ENCODE peak calls at places on chromosomes 16 and 17, in five cellular contexts. O, I, L, Y and A are unnamed samples.

GRCh38 chr16:58371841-58372240 is 20.4 kb upstream of the GINS3 start:
- DNase-seq in O (no peak), I (no peak), L (no peak), Y (no peak), A (no peak)

GRCh38 chr16:67445126-67445426 is 14.2 kb downstream of the HSD11B2 start:
- DNase-seq in O (no peak), I (no peak), L (no peak), Y (no peak), A (no peak)

GRCh38 chr17:37488009-37488604 is 1.6 kb upstream of the DUSP14 start:
- DNase-seq in O (no peak), I (peak), L (peak), Y (no peak), A (no peak)

GRCh38 chr16:85202631-85203461 is 90.6 kb upstream of the CIBAR2 start:
- DNase-seq in O (no peak), I (no peak), L (peak), Y (peak), A (peak)

GRCh38 chr17:32525116-32525515 is 38.3 kb downstream of the CDK5R1 start:
- DNase-seq in O (no peak), I (peak), L (peak), Y (no peak), A (no peak)

GRCh38 chr16:8720080-8720966 is 45.9 kb downstream of the ABAT start:
- DNase-seq in O (no peak), I (no peak), L (no peak), Y (peak), A (no peak)

GRCh38 chr16:75111514-75112280 is 4.9 kb downstream of the LDHD start:
- DNase-seq in O (no peak), I (no peak), L (no peak), Y (no peak), A (no peak)

GRCh38 chr17:41518789-41519449 is at the start of gene KRT15:
- DNase-seq in O (no peak), I (peak), L (peak), Y (no peak), A (no peak)

GRCh38 chr16:8929086-8929748 is 34.5 kb downstream of the USP7 start:
- DNase-seq in O (no peak), I (no peak), L (no peak), Y (no peak), A (no peak)

GRCh38 chr16:70553645-70554044 is 30.0 kb downstream of the SF3B3 start:
- DNase-seq in O (no peak), I (peak), L (peak), Y (no peak), A (no peak)